ENCODE peak calls at places on chromosomes 5 and 9, in six cellular contexts. X is amygdala; I is thyroid gland; G is OCI-LY7; C is NCI-H2081 treated with DMSO at 0.1 percent for 48 hours; B is activated CD8-positive, alpha-beta memory T cell treated with anti-CD3 and anti-CD28 coated beads, Interleukin-2, amount 10 ng/mL, durations not matched to agents 7 days and 5 days. D is an unnamed sample.

GRCh38 chr9:113817171-113817570 is 58.9 kb upstream of the ZNF618 start:
- DNase-seq in X (no peak), I (peak; percentile 53), G (no peak), C (no peak), B (no peak), D (no peak)

GRCh38 chr9:134935056-134936020 is 17.6 kb upstream of the FCN1 start:
- DNase-seq in X (no peak), I (no peak), G (no peak), C (no peak), B (no peak), D (no peak)

GRCh38 chr9:137082925-137083290 is 3.9 kb upstream of the MAN1B1 start:
- DNase-seq in X (no peak), I (no peak), G (no peak), C (no peak), B (no peak), D (no peak)

GRCh38 chr9:12730198-12730597 is 37.0 kb downstream of the TYRP1 start:
- DNase-seq in X (no peak), I (no peak), G (no peak), C (no peak), B (no peak), D (no peak)

GRCh38 chr5:77461287-77461686 is 30.8 kb downstream of the WDR41 start:
- DNase-seq in X (no peak), I (no peak), G (no peak), C (no peak), B (no peak), D (no peak)

GRCh38 chr9:93673271-93673843 is 97.0 kb downstream of the PHF2 start:
- DNase-seq in X (no peak), I (peak; percentile 58), G (no peak), C (no peak), B (peak; percentile 31), D (no peak)

GRCh38 chr5:56608216-56608925 is 207.0 kb upstream of the MAP3K1 start:
- DNase-seq in X (no peak), I (peak; percentile 51), G (no peak), C (no peak), B (no peak), D (no peak)

GRCh38 chr5:6576861-6577501 is 55.9 kb downstream of the NSUN2 start:
- DNase-seq in X (peak; percentile 22), I (peak; percentile 25), G (peak; percentile 44), C (peak; percentile 66), B (peak; percentile 41), D (no peak)

GRCh38 chr5:58774979-58775378 is 192.1 kb downstream of the RAB3C start:
- DNase-seq in X (no peak), I (no peak), G (no peak), C (no peak), B (no peak), D (no peak)

GRCh38 chr9:5839572-5839902 is 6.6 kb upstream of the ERMP1 start:
- DNase-seq in X (no peak), I (no peak), G (no peak), C (no peak), B (no peak), D (no peak)

GRCh38 chr9:91001146-91001611 is 199.6 kb downstream of the SYK start:
- DNase-seq in X (no peak), I (peak; percentile 73), G (no peak), C (peak; percentile 71), B (no peak), D (no peak)

GRCh38 chr5:134127376-134127861 is 12.9 kb downstream of the TCF7 start:
- DNase-seq in X (no peak), I (no peak), G (peak; percentile 36), C (no peak), B (no peak), D (no peak)

GRCh38 chr5:135063511-135064234 is 29.6 kb upstream of the PITX1 start:
- DNase-seq in X (no peak), I (no peak), G (no peak), C (no peak), B (no peak), D (no peak)

GRCh38 chr5:106481375-106481774 is 1189.4 kb downstream of the EFNA5 start:
- DNase-seq in X (no peak), I (no peak), G (no peak), C (no peak), B (no peak), D (no peak)

GRCh38 chr5:108728566-108729305 is 19.0 kb upstream of the FER start:
- DNase-seq in X (no peak), I (no peak), G (no peak), C (no peak), B (peak; percentile 67), D (no peak)

GRCh38 chr5:39080597-39081204 is 6.5 kb upstream of the RICTOR start:
- DNase-seq in X (peak; percentile 55), I (peak; percentile 42), G (peak; percentile 55), C (no peak), B (peak; percentile 56), D (no peak)

GRCh38 chr9:83971485-83971884 is 8.5 kb downstream of the HNRNPK start:
- DNase-seq in X (no peak), I (no peak), G (no peak), C (no peak), B (no peak), D (no peak)

GRCh38 chr9:91690540-91691249 is 259.3 kb downstream of the ROR2 start:
- DNase-seq in X (no peak), I (no peak), G (no peak), C (no peak), B (no peak), D (no peak)

GRCh38 chr9:121807918-121808278 is 156.5 kb downstream of the DAB2IP start:
- DNase-seq in X (no peak), I (no peak), G (no peak), C (no peak), B (no peak), D (no peak)

GRCh38 chr5:124231794-124232193 is 514.6 kb downstream of the ZNF608 start:
- DNase-seq in X (no peak), I (no peak), G (no peak), C (no peak), B (no peak), D (no peak)

GRCh38 chr9:91905958-91906585 is 44.0 kb downstream of the ROR2 start:
- DNase-seq in X (peak; percentile 25), I (no peak), G (peak; percentile 40), C (no peak), B (peak; percentile 94), D (no peak)

GRCh38 chr5:4584982-4585381 is 555.1 kb upstream of the ADAMTS16 start:
- DNase-seq in X (no peak), I (peak; percentile 43), G (no peak), C (no peak), B (no peak), D (no peak)

GRCh38 chr9:12785251-12785880 is 10.5 kb downstream of the LURAP1L start:
- DNase-seq in X (no peak), I (peak; percentile 67), G (no peak), C (no peak), B (no peak), D (no peak)

GRCh38 chr5:137035480-137035878 is 463.6 kb downstream of the SPOCK1 start:
- DNase-seq in X (no peak), I (no peak), G (no peak), C (no peak), B (no peak), D (no peak)

GRCh38 chr5:171678631-171679030 is 107.0 kb upstream of the SMIM23 start:
- DNase-seq in X (no peak), I (no peak), G (no peak), C (no peak), B (peak; percentile 11), D (no peak)

GRCh38 chr9:32741706-32742105 is 41.6 kb upstream of the TMEM215 start:
- DNase-seq in X (no peak), I (peak; percentile 28), G (no peak), C (no peak), B (no peak), D (no peak)

GRCh38 chr5:158773151-158773550 is 326.6 kb downstream of the EBF1 start:
- DNase-seq in X (no peak), I (no peak), G (peak; percentile 34), C (no peak), B (no peak), D (no peak)

GRCh38 chr9:105911104-105911911 is 217.0 kb downstream of the TMEM38B start:
- DNase-seq in X (no peak), I (no peak), G (no peak), C (no peak), B (no peak), D (no peak)

D was measured in hypothalamus.